ENCODE peak calls at places on chromosome 18, in five cellular contexts. One of them, this sample, is unnamed.

GRCh38 chr18:41128126-41128525 is 826.9 kb upstream of the PIK3C3 start:
- DNase-seq in GM23248: peak; percentile 48
- DNase-seq in left ventricle myocardium inferior: no peak
- DNase-seq in esophagus squamous epithelium: no peak
- DNase-seq in CD8-positive, alpha-beta memory T cell: no peak
- DNase-seq in this sample: peak; percentile 30

GRCh38 chr18:65725421-65726050 is 25.3 kb upstream of the CDH7 start:
- DNase-seq in GM23248: no peak
- DNase-seq in left ventricle myocardium inferior: no peak
- DNase-seq in esophagus squamous epithelium: no peak
- DNase-seq in CD8-positive, alpha-beta memory T cell: no peak
- DNase-seq in this sample: no peak

GRCh38 chr18:77230645-77231044 is 19.0 kb upstream of the GALR1 start:
- DNase-seq in GM23248: no peak
- DNase-seq in left ventricle myocardium inferior: no peak
- DNase-seq in esophagus squamous epithelium: no peak
- DNase-seq in CD8-positive, alpha-beta memory T cell: no peak
- DNase-seq in this sample: no peak

GRCh38 chr18:1361931-1362330 is 457.3 kb downstream of the ADCYAP1 start:
- DNase-seq in GM23248: no peak
- DNase-seq in left ventricle myocardium inferior: no peak
- DNase-seq in esophagus squamous epithelium: no peak
- DNase-seq in CD8-positive, alpha-beta memory T cell: no peak
- DNase-seq in this sample: no peak

GRCh38 chr18:23191952-23192662 is 56.8 kb downstream of the CABLES1 start:
- DNase-seq in GM23248: peak; percentile 79
- DNase-seq in left ventricle myocardium inferior: peak; percentile 68
- DNase-seq in esophagus squamous epithelium: no peak
- DNase-seq in CD8-positive, alpha-beta memory T cell: no peak
- DNase-seq in this sample: peak; percentile 76

GRCh38 chr18:24731158-24731557 is 270.7 kb downstream of the HRH4 start:
- DNase-seq in GM23248: peak; percentile 33
- DNase-seq in left ventricle myocardium inferior: no peak
- DNase-seq in esophagus squamous epithelium: no peak
- DNase-seq in CD8-positive, alpha-beta memory T cell: no peak
- DNase-seq in this sample: no peak

GRCh38 chr18:76657428-76657827 is 162.4 kb upstream of the ZNF516 start:
- DNase-seq in GM23248: peak; percentile 29
- DNase-seq in left ventricle myocardium inferior: no peak
- DNase-seq in esophagus squamous epithelium: no peak
- DNase-seq in CD8-positive, alpha-beta memory T cell: no peak
- DNase-seq in this sample: no peak

GRCh38 chr18:67608909-67609308 is 92.4 kb upstream of the DSEL start:
- DNase-seq in GM23248: peak; percentile 79
- DNase-seq in left ventricle myocardium inferior: no peak
- DNase-seq in esophagus squamous epithelium: no peak
- DNase-seq in CD8-positive, alpha-beta memory T cell: no peak
- DNase-seq in this sample: peak; percentile 62

GRCh38 chr18:49934457-49934856 is 121.1 kb upstream of the ACAA2 start:
- DNase-seq in GM23248: no peak
- DNase-seq in left ventricle myocardium inferior: no peak
- DNase-seq in esophagus squamous epithelium: no peak
- DNase-seq in CD8-positive, alpha-beta memory T cell: no peak
- DNase-seq in this sample: peak; percentile 25

GRCh38 chr18:76209597-76209996 is 285.4 kb downstream of the ZNF516 start:
- DNase-seq in GM23248: peak; percentile 90
- DNase-seq in left ventricle myocardium inferior: no peak
- DNase-seq in esophagus squamous epithelium: no peak
- DNase-seq in CD8-positive, alpha-beta memory T cell: no peak
- DNase-seq in this sample: peak; percentile 79

GRCh38 chr18:48310999-48311398 is 98.2 kb downstream of the ZBTB7C start:
- DNase-seq in GM23248: no peak
- DNase-seq in left ventricle myocardium inferior: no peak
- DNase-seq in esophagus squamous epithelium: no peak
- DNase-seq in CD8-positive, alpha-beta memory T cell: no peak
- DNase-seq in this sample: no peak

GRCh38 chr18:39773656-39774055 is 2181.4 kb upstream of the PIK3C3 start:
- DNase-seq in GM23248: peak; percentile 8
- DNase-seq in left ventricle myocardium inferior: no peak
- DNase-seq in esophagus squamous epithelium: no peak
- DNase-seq in CD8-positive, alpha-beta memory T cell: no peak
- DNase-seq in this sample: peak; percentile 31

GRCh38 chr18:3420919-3421279 is 29.1 kb upstream of the TGIF1 start:
- DNase-seq in GM23248: no peak
- DNase-seq in left ventricle myocardium inferior: no peak
- DNase-seq in esophagus squamous epithelium: no peak
- DNase-seq in CD8-positive, alpha-beta memory T cell: no peak
- DNase-seq in this sample: no peak

GRCh38 chr18:46274266-46274665 is 170.1 kb downstream of the HAUS1 start:
- DNase-seq in GM23248: no peak
- DNase-seq in left ventricle myocardium inferior: no peak
- DNase-seq in esophagus squamous epithelium: no peak
- DNase-seq in CD8-positive, alpha-beta memory T cell: no peak
- DNase-seq in this sample: no peak

DNA sequence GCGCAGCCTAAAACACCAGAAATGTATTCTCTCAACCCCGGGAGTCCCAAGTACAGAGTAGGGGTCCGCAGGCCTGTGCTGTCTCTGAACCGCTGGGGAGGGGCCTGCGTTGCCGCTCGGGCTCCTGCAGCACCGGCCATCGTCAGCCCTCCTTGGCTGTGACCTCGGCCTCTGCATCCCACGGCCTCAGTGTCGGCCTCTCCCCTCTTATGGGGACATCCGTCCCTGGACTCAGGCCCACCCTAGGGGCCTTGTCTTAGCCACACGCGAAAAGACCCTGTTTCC is 50.5 kb downstream of the KCNG2 start:
- DNase-seq in GM23248: no peak
- DNase-seq in left ventricle myocardium inferior: no peak
- DNase-seq in esophagus squamous epithelium: no peak
- DNase-seq in CD8-positive, alpha-beta memory T cell: no peak
- DNase-seq in this sample: no peak
- H3K4me3 ChIP-seq in GM23248: no peak overlapping the region
- H3K4me3 ChIP-seq in left ventricle myocardium inferior: no peak overlapping the region
- H3K4me3 ChIP-seq in esophagus squamous epithelium: no peak overlapping the region
- H3K4me3 ChIP-seq in CD8-positive, alpha-beta memory T cell: no peak overlapping the region
- H3K4me3 ChIP-seq in this sample: no peak overlapping the region

DNA sequence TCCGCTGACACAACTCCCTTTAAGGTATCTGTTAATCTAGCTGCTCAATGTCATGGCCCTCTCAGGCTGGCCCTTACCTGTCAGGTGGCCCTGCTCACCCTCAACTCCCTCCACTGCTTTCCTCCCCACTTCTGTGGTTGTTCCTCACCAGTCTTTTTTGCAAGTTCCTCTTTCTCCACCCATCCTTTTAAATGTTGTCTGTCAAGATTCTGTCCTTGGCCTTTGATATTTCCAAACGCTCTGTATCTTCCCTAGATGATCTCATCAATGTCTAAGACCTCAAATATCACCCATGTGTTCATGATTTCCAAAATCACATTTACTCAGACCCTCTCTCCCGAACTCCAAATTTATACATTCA is 3.5 kb downstream of the PTPN2 start:
- DNase-seq in GM23248: no peak
- DNase-seq in left ventricle myocardium inferior: no peak
- DNase-seq in esophagus squamous epithelium: no peak
- DNase-seq in CD8-positive, alpha-beta memory T cell: no peak
- DNase-seq in this sample: no peak
- H3K4me1 ChIP-seq in GM23248: peaks cover 15% of the 10 kb centered on the region
- H3K4me1 ChIP-seq in left ventricle myocardium inferior: peaks cover 49% of the 10 kb centered on the region
- H3K4me1 ChIP-seq in esophagus squamous epithelium: peaks cover 14% of the 10 kb centered on the region
- H3K4me1 ChIP-seq in CD8-positive, alpha-beta memory T cell: peaks cover 57% of the 10 kb centered on the region
- H3K4me1 ChIP-seq in this sample: no peaks in the 10 kb centered on the region

GRCh38 chr18:27062802-27063201 is 122.3 kb downstream of the CHST9 start:
- DNase-seq in GM23248: no peak
- DNase-seq in left ventricle myocardium inferior: no peak
- DNase-seq in esophagus squamous epithelium: no peak
- DNase-seq in CD8-positive, alpha-beta memory T cell: no peak
- DNase-seq in this sample: no peak

GRCh38 chr18:27061488-27062095 is 123.5 kb downstream of the CHST9 start:
- DNase-seq in GM23248: no peak
- DNase-seq in left ventricle myocardium inferior: no peak
- DNase-seq in esophagus squamous epithelium: no peak
- DNase-seq in CD8-positive, alpha-beta memory T cell: no peak
- DNase-seq in this sample: no peak

DNA sequence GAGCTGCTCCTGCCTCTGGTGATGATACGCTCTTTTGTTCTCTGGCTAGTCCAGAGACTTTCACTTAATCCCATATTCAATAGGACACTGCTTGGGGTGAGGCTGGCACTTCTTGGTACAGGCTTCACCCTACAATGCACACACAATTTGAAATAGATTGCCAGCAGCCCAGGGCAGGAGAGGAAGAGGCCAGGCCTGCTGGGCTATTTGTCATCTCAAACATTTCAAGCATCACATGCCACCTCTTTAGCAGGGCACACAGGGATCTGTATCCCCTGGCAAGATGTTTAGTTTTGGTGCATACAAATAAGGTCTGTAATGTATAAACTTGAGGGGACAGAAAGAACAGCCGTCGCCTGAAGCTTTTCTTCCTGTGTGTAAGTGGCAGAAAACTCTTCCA is 120.4 kb downstream of the CHST9 start:
- DNase-seq in GM23248: no peak
- DNase-seq in left ventricle myocardium inferior: no peak
- DNase-seq in esophagus squamous epithelium: no peak
- DNase-seq in CD8-positive, alpha-beta memory T cell: no peak
- DNase-seq in this sample: no peak
- H3K4me3 ChIP-seq in GM23248: no peak overlapping the region
- H3K4me3 ChIP-seq in left ventricle myocardium inferior: no peak overlapping the region
- H3K4me3 ChIP-seq in esophagus squamous epithelium: no peak overlapping the region
- H3K4me3 ChIP-seq in CD8-positive, alpha-beta memory T cell: no peak overlapping the region
- H3K4me3 ChIP-seq in this sample: no peak overlapping the region

GRCh38 chr18:35454803-35455202 is 43.0 kb downstream of the INO80C start:
- DNase-seq in GM23248: no peak
- DNase-seq in left ventricle myocardium inferior: no peak
- DNase-seq in esophagus squamous epithelium: no peak
- DNase-seq in CD8-positive, alpha-beta memory T cell: no peak
- DNase-seq in this sample: no peak

GRCh38 chr18:35457140-35457704 is 40.5 kb downstream of the INO80C start:
- DNase-seq in GM23248: no peak
- DNase-seq in left ventricle myocardium inferior: no peak
- DNase-seq in esophagus squamous epithelium: no peak
- DNase-seq in CD8-positive, alpha-beta memory T cell: no peak
- DNase-seq in this sample: no peak

GRCh38 chr18:35458677-35459441 is 38.9 kb downstream of the INO80C start:
- DNase-seq in GM23248: peak; percentile 52
- DNase-seq in left ventricle myocardium inferior: peak; percentile 69
- DNase-seq in esophagus squamous epithelium: no peak
- DNase-seq in CD8-positive, alpha-beta memory T cell: no peak
- DNase-seq in this sample: peak; percentile 76

GRCh38 chr18:35458271-35458670 is 39.5 kb downstream of the INO80C start:
- DNase-seq in GM23248: no peak
- DNase-seq in left ventricle myocardium inferior: no peak
- DNase-seq in esophagus squamous epithelium: no peak
- DNase-seq in CD8-positive, alpha-beta memory T cell: no peak
- DNase-seq in this sample: no peak

GRCh38 chr18:35456181-35456850 is 41.4 kb downstream of the INO80C start:
- DNase-seq in GM23248: no peak
- DNase-seq in left ventricle myocardium inferior: no peak
- DNase-seq in esophagus squamous epithelium: no peak
- DNase-seq in CD8-positive, alpha-beta memory T cell: no peak
- DNase-seq in this sample: peak; percentile 55
- H3K4me1 ChIP-seq in GM23248: peaks cover 18% of the 10 kb centered on the region
- H3K4me1 ChIP-seq in left ventricle myocardium inferior: peaks cover 39% of the 10 kb centered on the region
- H3K4me1 ChIP-seq in esophagus squamous epithelium: peaks cover 45% of the 10 kb centered on the region
- H3K4me1 ChIP-seq in CD8-positive, alpha-beta memory T cell: no peaks in the 10 kb centered on the region
- H3K4me1 ChIP-seq in this sample: peaks cover 9% of the 10 kb centered on the region

This sample was measured in fibroblast of lung.